ENCODE peak calls at places on chromosomes 7 and 10, in ten cellular contexts. One of them, this sample, is unnamed.

GRCh38 chr10:116521424-116522305 is 24.1 kb upstream of the PNLIP start:
- DNase-seq in stomach: no peak
- DNase-seq in sigmoid colon: no peak
- DNase-seq in HCT116: peak; percentile 62
- DNase-seq in breast epithelium: no peak
- DNase-seq in transverse colon: peak; percentile 17
- DNase-seq in suprapubic skin: no peak
- DNase-seq in K562: peak; percentile 19
- DNase-seq in spleen: no peak
- DNase-seq in HepG2: peak; percentile 28
- DNase-seq in this sample: no peak

GRCh38 chr7:93799750-93800357 is 90.7 kb downstream of the TFPI2 start:
- DNase-seq in stomach: no peak
- DNase-seq in sigmoid colon: no peak
- DNase-seq in HCT116: no peak
- DNase-seq in breast epithelium: no peak
- DNase-seq in transverse colon: no peak
- DNase-seq in suprapubic skin: no peak
- DNase-seq in K562: no peak
- DNase-seq in spleen: no peak
- DNase-seq in HepG2: no peak
- DNase-seq in this sample: no peak

GRCh38 chr7:41621953-41622831 is 80.7 kb downstream of the INHBA start:
- DNase-seq in stomach: no peak
- DNase-seq in sigmoid colon: no peak
- DNase-seq in HCT116: no peak
- DNase-seq in breast epithelium: no peak
- DNase-seq in transverse colon: no peak
- DNase-seq in suprapubic skin: no peak
- DNase-seq in K562: no peak
- DNase-seq in spleen: no peak
- DNase-seq in HepG2: no peak
- DNase-seq in this sample: no peak

GRCh38 chr10:97059006-97059871 is 126.5 kb downstream of the SLIT1 start:
- DNase-seq in stomach: no peak
- DNase-seq in sigmoid colon: no peak
- DNase-seq in HCT116: no peak
- DNase-seq in breast epithelium: no peak
- DNase-seq in transverse colon: no peak
- DNase-seq in suprapubic skin: no peak
- DNase-seq in K562: no peak
- DNase-seq in spleen: peak; percentile 37
- DNase-seq in HepG2: no peak
- DNase-seq in this sample: no peak

GRCh38 chr7:120862987-120863386 is 5.0 kb upstream of the TSPAN12 start:
- DNase-seq in stomach: no peak
- DNase-seq in sigmoid colon: no peak
- DNase-seq in HCT116: no peak
- DNase-seq in breast epithelium: no peak
- DNase-seq in transverse colon: no peak
- DNase-seq in suprapubic skin: no peak
- DNase-seq in K562: no peak
- DNase-seq in spleen: no peak
- DNase-seq in HepG2: no peak
- DNase-seq in this sample: no peak

GRCh38 chr10:124693801-124694416 is 50.3 kb downstream of the FAM53B start:
- DNase-seq in stomach: no peak
- DNase-seq in sigmoid colon: peak; percentile 85
- DNase-seq in HCT116: no peak
- DNase-seq in breast epithelium: no peak
- DNase-seq in transverse colon: no peak
- DNase-seq in suprapubic skin: no peak
- DNase-seq in K562: peak; percentile 70
- DNase-seq in spleen: peak; percentile 56
- DNase-seq in HepG2: no peak
- DNase-seq in this sample: no peak

GRCh38 chr7:121505021-121505420 is 108.9 kb upstream of the FAM3C start:
- DNase-seq in stomach: no peak
- DNase-seq in sigmoid colon: no peak
- DNase-seq in HCT116: no peak
- DNase-seq in breast epithelium: no peak
- DNase-seq in transverse colon: no peak
- DNase-seq in suprapubic skin: no peak
- DNase-seq in K562: no peak
- DNase-seq in spleen: no peak
- DNase-seq in HepG2: no peak
- DNase-seq in this sample: no peak

GRCh38 chr7:13414661-13415105 is 574.8 kb downstream of the ETV1 start:
- DNase-seq in stomach: no peak
- DNase-seq in sigmoid colon: no peak
- DNase-seq in HCT116: no peak
- DNase-seq in breast epithelium: no peak
- DNase-seq in transverse colon: no peak
- DNase-seq in suprapubic skin: no peak
- DNase-seq in K562: no peak
- DNase-seq in spleen: no peak
- DNase-seq in HepG2: no peak
- DNase-seq in this sample: no peak

DNA sequence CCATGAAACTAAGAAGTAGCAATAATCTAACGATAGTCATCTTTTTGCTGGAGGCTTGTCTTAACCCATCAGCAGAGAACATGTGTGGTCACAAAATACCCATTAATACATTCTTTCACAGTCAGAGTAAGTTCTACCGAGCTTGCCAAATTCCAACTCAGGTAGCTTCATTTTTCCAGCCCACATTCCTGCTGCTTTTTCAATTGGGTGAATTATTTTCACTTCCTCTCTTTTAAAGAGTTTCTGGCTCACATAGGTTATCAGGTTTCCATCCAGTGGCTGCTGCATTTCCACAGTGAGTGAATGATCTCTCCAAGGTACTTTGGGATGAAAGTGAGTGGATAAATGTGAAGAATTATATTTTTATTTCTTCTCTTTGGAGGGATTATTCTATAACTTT is 233.1 kb downstream of the SEMA3E start:
- DNase-seq in stomach: no peak
- DNase-seq in sigmoid colon: no peak
- DNase-seq in HCT116: no peak
- DNase-seq in breast epithelium: no peak
- DNase-seq in transverse colon: no peak
- DNase-seq in suprapubic skin: no peak
- DNase-seq in K562: no peak
- DNase-seq in spleen: no peak
- DNase-seq in HepG2: no peak
- DNase-seq in this sample: no peak
- TF ChIP-seq POLR2AphosphoS5 in stomach: no peak
- TF ChIP-seq POLR2AphosphoS5 in sigmoid colon: no peak
- TF ChIP-seq POLR2AphosphoS5 in HCT116: no peak
- TF ChIP-seq POLR2AphosphoS5 in breast epithelium: no peak
- TF ChIP-seq POLR2AphosphoS5 in transverse colon: no peak
- TF ChIP-seq POLR2AphosphoS5 in suprapubic skin: no peak
- TF ChIP-seq POLR2AphosphoS5 in K562: no peak
- TF ChIP-seq POLR2AphosphoS5 in spleen: no peak
- TF ChIP-seq POLR2AphosphoS5 in HepG2: no peak
- TF ChIP-seq POLR2AphosphoS5 in this sample: no peak

DNA sequence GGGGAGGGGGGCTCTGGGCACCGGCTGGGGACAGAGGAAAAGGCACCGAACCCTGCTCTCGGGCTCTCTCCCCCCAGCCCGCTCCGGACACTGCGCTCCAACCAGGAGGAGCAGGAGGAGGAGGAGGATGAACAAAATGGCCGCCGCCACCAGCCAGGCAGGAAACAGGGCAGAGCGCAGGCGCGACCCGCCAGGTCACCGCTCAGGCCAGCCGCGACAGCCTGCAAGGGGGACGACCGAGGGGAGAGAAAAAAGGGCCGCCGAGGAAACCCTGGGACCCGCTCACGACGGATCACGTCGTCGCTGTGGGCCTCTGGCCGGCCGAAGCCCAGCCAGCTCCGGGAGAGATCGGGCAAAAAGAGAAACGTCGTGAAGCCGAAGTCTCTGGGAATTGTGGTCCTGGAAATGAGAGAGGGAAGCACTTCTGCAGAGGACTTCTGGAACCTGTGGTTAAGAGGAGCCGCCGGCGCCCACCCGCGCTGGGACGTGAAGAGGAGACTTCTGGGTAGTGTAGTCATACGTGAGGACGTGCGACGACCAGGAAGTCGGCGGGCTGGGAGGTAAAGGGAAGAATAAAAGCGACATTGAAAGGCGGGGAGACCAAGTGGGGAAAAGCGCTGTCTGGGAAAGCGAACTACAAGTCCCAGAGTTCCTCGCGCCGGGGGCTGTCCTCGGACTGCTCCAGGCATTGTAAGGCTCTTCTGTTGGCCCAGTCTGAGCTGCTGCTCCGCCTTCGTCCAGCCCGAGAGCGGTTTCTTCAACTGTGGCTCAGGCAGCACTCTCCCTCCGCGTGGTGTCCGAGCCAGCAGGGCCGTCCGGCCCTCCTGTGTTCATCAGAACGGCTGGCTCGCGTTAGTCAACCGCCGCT is at the start of gene TIAL1:
- DNase-seq in stomach: peak; percentile 98
- DNase-seq in sigmoid colon: peak; percentile 99
- DNase-seq in HCT116: peak; percentile 100
- DNase-seq in breast epithelium: peak; percentile 98
- DNase-seq in transverse colon: peak; percentile 98
- DNase-seq in suprapubic skin: peak; percentile 99
- DNase-seq in K562: peak; percentile 97
- DNase-seq in spleen: peak; percentile 98
- DNase-seq in HepG2: peak; percentile 99
- DNase-seq in this sample: no peak
- TF ChIP-seq POLR2A in stomach: peak; percentile 63
- TF ChIP-seq POLR2A in sigmoid colon: peak; percentile 87
- TF ChIP-seq POLR2A in HCT116: peak; percentile 97
- TF ChIP-seq POLR2A in breast epithelium: peak; percentile 59
- TF ChIP-seq POLR2A in transverse colon: peak; percentile 91
- TF ChIP-seq POLR2A in suprapubic skin: peak; percentile 77
- TF ChIP-seq POLR2A in K562: peak; percentile 92
- TF ChIP-seq POLR2A in spleen: no peak
- TF ChIP-seq POLR2A in HepG2: peak; percentile 79
- TF ChIP-seq POLR2A in this sample: no peak

GRCh38 chr10:69862882-69863530 is 61.3 kb downstream of the COL13A1 start:
- DNase-seq in stomach: no peak
- DNase-seq in sigmoid colon: no peak
- DNase-seq in HCT116: no peak
- DNase-seq in breast epithelium: no peak
- DNase-seq in transverse colon: no peak
- DNase-seq in suprapubic skin: no peak
- DNase-seq in K562: no peak
- DNase-seq in spleen: no peak
- DNase-seq in HepG2: no peak
- DNase-seq in this sample: no peak

GRCh38 chr10:69864321-69864720 is 62.6 kb downstream of the COL13A1 start:
- DNase-seq in stomach: no peak
- DNase-seq in sigmoid colon: no peak
- DNase-seq in HCT116: peak; percentile 66
- DNase-seq in breast epithelium: no peak
- DNase-seq in transverse colon: no peak
- DNase-seq in suprapubic skin: no peak
- DNase-seq in K562: no peak
- DNase-seq in spleen: no peak
- DNase-seq in HepG2: no peak
- DNase-seq in this sample: no peak

GRCh38 chr10:69860290-69860689 is 58.6 kb downstream of the COL13A1 start:
- DNase-seq in stomach: no peak
- DNase-seq in sigmoid colon: no peak
- DNase-seq in HCT116: no peak
- DNase-seq in breast epithelium: no peak
- DNase-seq in transverse colon: no peak
- DNase-seq in suprapubic skin: no peak
- DNase-seq in K562: no peak
- DNase-seq in spleen: no peak
- DNase-seq in HepG2: no peak
- DNase-seq in this sample: no peak

GRCh38 chr10:69863580-69863979 is 61.9 kb downstream of the COL13A1 start:
- DNase-seq in stomach: no peak
- DNase-seq in sigmoid colon: no peak
- DNase-seq in HCT116: no peak
- DNase-seq in breast epithelium: no peak
- DNase-seq in transverse colon: no peak
- DNase-seq in suprapubic skin: no peak
- DNase-seq in K562: no peak
- DNase-seq in spleen: no peak
- DNase-seq in HepG2: no peak
- DNase-seq in this sample: no peak

DNA sequence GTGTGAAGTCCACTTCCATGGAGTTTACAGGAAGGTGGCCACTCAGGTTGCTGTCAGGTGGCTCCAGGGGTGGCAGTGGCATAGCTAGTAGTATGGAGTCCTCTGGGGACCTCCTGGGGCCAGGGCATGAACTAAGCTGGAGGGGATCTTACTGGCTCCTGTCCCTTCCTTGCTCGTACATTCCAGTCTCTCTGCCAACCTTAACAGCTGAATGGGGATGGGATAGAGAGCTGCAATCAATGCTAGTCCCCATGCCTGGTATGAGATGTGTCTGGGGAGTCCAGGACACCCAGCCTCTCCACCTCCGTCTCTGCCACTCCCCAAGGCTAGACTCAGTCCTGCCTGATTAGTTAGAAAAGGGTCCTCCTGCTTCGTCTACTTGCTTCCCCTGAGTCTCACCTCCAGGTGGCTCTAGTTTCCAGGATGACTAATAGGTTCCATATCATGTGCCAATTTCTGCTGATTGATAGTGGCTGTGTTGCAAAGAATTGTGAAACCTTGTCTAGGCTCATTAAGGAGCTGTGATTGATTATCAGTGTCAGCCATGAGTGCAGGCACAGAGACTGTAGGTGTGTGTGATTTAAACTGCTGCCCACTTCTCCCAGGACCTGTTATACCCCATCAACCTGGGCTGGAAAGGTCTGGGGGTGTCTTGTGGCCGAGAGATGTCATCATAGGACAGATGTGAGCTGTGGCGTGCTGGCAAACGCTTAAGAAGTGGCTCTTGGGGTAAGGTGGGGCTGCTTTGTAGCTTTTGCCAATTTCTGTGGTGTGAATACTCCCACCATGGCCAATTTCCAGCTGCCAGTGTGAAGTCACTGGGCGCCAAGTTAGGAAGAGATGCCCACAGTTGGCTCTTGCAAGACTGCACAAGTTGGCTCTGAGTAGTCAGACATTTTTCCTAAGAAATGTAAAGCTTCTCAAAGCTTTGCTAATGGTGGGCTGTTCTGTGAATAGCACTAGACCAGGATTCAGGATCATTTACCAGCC is 59.8 kb downstream of the COL13A1 start:
- DNase-seq in stomach: no peak
- DNase-seq in sigmoid colon: no peak
- DNase-seq in HCT116: peak; percentile 94
- DNase-seq in breast epithelium: no peak
- DNase-seq in transverse colon: no peak
- DNase-seq in suprapubic skin: no peak
- DNase-seq in K562: peak; percentile 30
- DNase-seq in spleen: no peak
- DNase-seq in HepG2: peak; percentile 34
- DNase-seq in this sample: no peak
- TF ChIP-seq CTCF in stomach: peak; percentile 47
- TF ChIP-seq CTCF in sigmoid colon: no peak
- TF ChIP-seq CTCF in HCT116: peak; percentile 69
- TF ChIP-seq CTCF in breast epithelium: no peak
- TF ChIP-seq CTCF in transverse colon: no peak
- TF ChIP-seq CTCF in suprapubic skin: peak; percentile 35
- TF ChIP-seq CTCF in K562: peak; percentile 24
- TF ChIP-seq CTCF in spleen: no peak
- TF ChIP-seq CTCF in HepG2: no peak
- TF ChIP-seq CTCF in this sample: peak; percentile 30

GRCh38 chr7:1087952-1088920 is at the start of gene GPER1:
- DNase-seq in stomach: peak; percentile 88
- DNase-seq in sigmoid colon: peak; percentile 90
- DNase-seq in HCT116: peak; percentile 12
- DNase-seq in breast epithelium: no peak
- DNase-seq in transverse colon: peak; percentile 86
- DNase-seq in suprapubic skin: no peak
- DNase-seq in K562: no peak
- DNase-seq in spleen: no peak
- DNase-seq in HepG2: peak; percentile 74
- DNase-seq in this sample: no peak

GRCh38 chr7:1087462-1087809 is 477 bp upstream of the GPER1 start:
- DNase-seq in stomach: no peak
- DNase-seq in sigmoid colon: no peak
- DNase-seq in HCT116: no peak
- DNase-seq in breast epithelium: no peak
- DNase-seq in transverse colon: no peak
- DNase-seq in suprapubic skin: no peak
- DNase-seq in K562: no peak
- DNase-seq in spleen: no peak
- DNase-seq in HepG2: no peak
- DNase-seq in this sample: no peak

GRCh38 chr7:1085910-1086421 is 1.9 kb upstream of the GPER1 start:
- DNase-seq in stomach: no peak
- DNase-seq in sigmoid colon: no peak
- DNase-seq in HCT116: no peak
- DNase-seq in breast epithelium: no peak
- DNase-seq in transverse colon: no peak
- DNase-seq in suprapubic skin: no peak
- DNase-seq in K562: no peak
- DNase-seq in spleen: no peak
- DNase-seq in HepG2: no peak
- DNase-seq in this sample: no peak

GRCh38 chr7:1085266-1085665 is 2.6 kb upstream of the GPER1 start:
- DNase-seq in stomach: peak; percentile 55
- DNase-seq in sigmoid colon: no peak
- DNase-seq in HCT116: no peak
- DNase-seq in breast epithelium: no peak
- DNase-seq in transverse colon: no peak
- DNase-seq in suprapubic skin: no peak
- DNase-seq in K562: no peak
- DNase-seq in spleen: no peak
- DNase-seq in HepG2: no peak
- DNase-seq in this sample: no peak

DNA sequence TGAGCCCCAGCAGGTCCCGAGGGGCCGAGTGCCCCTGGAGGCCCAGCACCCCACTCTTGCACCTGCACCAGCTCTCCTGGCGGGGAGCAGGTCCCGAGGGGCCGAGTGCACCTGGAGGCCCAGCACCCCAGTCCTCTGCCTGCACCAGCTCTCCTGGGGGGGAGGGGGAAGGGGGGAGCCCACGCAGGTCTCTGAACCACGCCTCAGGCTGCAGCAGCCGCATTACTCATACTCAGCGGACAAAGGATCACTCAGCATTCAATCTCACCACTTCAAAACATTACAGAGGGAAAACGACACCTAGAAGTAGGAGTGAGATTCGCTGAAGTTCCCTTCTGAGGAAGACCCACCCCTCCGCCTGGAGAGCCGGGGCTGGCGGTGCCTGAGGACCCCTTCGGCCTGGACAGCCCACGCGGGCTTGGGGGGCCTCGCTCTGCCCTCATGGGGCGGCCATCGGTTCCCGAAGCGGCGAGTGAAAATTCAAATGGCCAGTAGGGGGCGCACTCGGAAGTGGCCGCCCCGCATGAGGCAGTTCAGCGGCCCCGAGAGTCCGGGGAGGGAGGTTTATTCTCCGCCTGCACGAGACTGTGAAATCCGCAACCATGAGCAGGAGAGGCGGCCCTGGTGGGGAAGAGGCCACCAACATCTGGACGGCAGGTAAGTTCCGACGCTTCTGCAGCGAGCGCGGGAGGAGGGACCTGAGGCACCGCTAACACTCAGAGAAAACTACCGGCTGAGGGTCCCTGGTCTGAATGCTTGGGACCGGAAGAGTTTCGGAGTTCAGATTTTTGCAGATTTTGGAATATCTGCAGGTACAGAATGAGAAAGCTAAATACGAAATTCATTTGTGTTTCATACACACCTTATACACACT is 1.1 kb upstream of the GPER1 start:
- DNase-seq in stomach: peak; percentile 81
- DNase-seq in sigmoid colon: peak; percentile 87
- DNase-seq in HCT116: peak; percentile 34
- DNase-seq in breast epithelium: peak; percentile 28
- DNase-seq in transverse colon: peak; percentile 83
- DNase-seq in suprapubic skin: no peak
- DNase-seq in K562: peak; percentile 81
- DNase-seq in spleen: peak; percentile 91
- DNase-seq in HepG2: peak; percentile 68
- DNase-seq in this sample: no peak
- TF ChIP-seq POLR2AphosphoS5 in stomach: no peak
- TF ChIP-seq POLR2AphosphoS5 in sigmoid colon: no peak
- TF ChIP-seq POLR2AphosphoS5 in HCT116: no peak
- TF ChIP-seq POLR2AphosphoS5 in breast epithelium: no peak
- TF ChIP-seq POLR2AphosphoS5 in transverse colon: no peak
- TF ChIP-seq POLR2AphosphoS5 in suprapubic skin: no peak
- TF ChIP-seq POLR2AphosphoS5 in K562: no peak
- TF ChIP-seq POLR2AphosphoS5 in spleen: peak; percentile 53
- TF ChIP-seq POLR2AphosphoS5 in HepG2: peak; percentile 53
- TF ChIP-seq POLR2AphosphoS5 in this sample: peak; percentile 47

This sample was measured in vagina.